ENCODE peak calls at places on chromosome 18, in ten cellular contexts. One of them, this sample, is unnamed.

GRCh38 chr18:47772374-47773248 is 157.8 kb downstream of the SMAD2 start:
- DNase-seq in cardiac muscle cell: peak; percentile 66
- DNase-seq in uterus: no peak
- DNase-seq in CD8-positive, alpha-beta T cell: peak; percentile 40
- DNase-seq in vagina: peak; percentile 92
- DNase-seq in mucosa of descending colon: peak; percentile 83
- DNase-seq in lower lobe of right lung: peak; percentile 84
- DNase-seq in osteoblast: peak; percentile 58
- DNase-seq in K562: peak; percentile 65
- DNase-seq in fibroblast of lung: peak; percentile 30
- DNase-seq in this sample: no peak

GRCh38 chr18:49628993-49629795 is 67.3 kb downstream of the LIPG start:
- DNase-seq in cardiac muscle cell: no peak
- DNase-seq in lower lobe of right lung: peak; percentile 51
- DNase-seq in CD8-positive, alpha-beta T cell: no peak
- DNase-seq in K562: no peak
- DNase-seq in uterus: no peak
- DNase-seq in fibroblast of lung: no peak
- DNase-seq in vagina: peak; percentile 64
- DNase-seq in osteoblast: no peak
- DNase-seq in mucosa of descending colon: peak; percentile 40
- DNase-seq in this sample: no peak

GRCh38 chr18:77053616-77054287 is 78.8 kb downstream of the MBP start:
- DNase-seq in lower lobe of right lung: no peak
- DNase-seq in uterus: no peak
- DNase-seq in K562: no peak
- DNase-seq in vagina: no peak
- DNase-seq in osteoblast: no peak
- DNase-seq in CD8-positive, alpha-beta T cell: no peak
- DNase-seq in cardiac muscle cell: no peak
- DNase-seq in mucosa of descending colon: no peak
- DNase-seq in fibroblast of lung: no peak
- DNase-seq in this sample: no peak

GRCh38 chr18:22643731-22644130 is 226.0 kb upstream of the CTAGE1 start:
- DNase-seq in CD8-positive, alpha-beta T cell: no peak
- DNase-seq in uterus: no peak
- DNase-seq in cardiac muscle cell: no peak
- DNase-seq in osteoblast: peak; percentile 44
- DNase-seq in lower lobe of right lung: no peak
- DNase-seq in vagina: no peak
- DNase-seq in mucosa of descending colon: no peak
- DNase-seq in fibroblast of lung: peak; percentile 79
- DNase-seq in K562: no peak
- DNase-seq in this sample: no peak

GRCh38 chr18:28916436-28916835 is 739.5 kb upstream of the CDH2 start:
- DNase-seq in lower lobe of right lung: no peak
- DNase-seq in vagina: no peak
- DNase-seq in uterus: no peak
- DNase-seq in K562: no peak
- DNase-seq in cardiac muscle cell: no peak
- DNase-seq in mucosa of descending colon: no peak
- DNase-seq in osteoblast: no peak
- DNase-seq in fibroblast of lung: peak; percentile 67
- DNase-seq in CD8-positive, alpha-beta T cell: no peak
- DNase-seq in this sample: no peak

GRCh38 chr18:43606800-43607199 is 329.5 kb upstream of the SYT4 start:
- DNase-seq in lower lobe of right lung: no peak
- DNase-seq in cardiac muscle cell: no peak
- DNase-seq in K562: no peak
- DNase-seq in vagina: no peak
- DNase-seq in mucosa of descending colon: no peak
- DNase-seq in CD8-positive, alpha-beta T cell: no peak
- DNase-seq in osteoblast: peak; percentile 25
- DNase-seq in fibroblast of lung: no peak
- DNase-seq in uterus: no peak
- DNase-seq in this sample: no peak

GRCh38 chr18:26466026-26466425 is 82.3 kb downstream of the KCTD1 start:
- DNase-seq in CD8-positive, alpha-beta T cell: no peak
- DNase-seq in mucosa of descending colon: no peak
- DNase-seq in cardiac muscle cell: no peak
- DNase-seq in osteoblast: no peak
- DNase-seq in uterus: no peak
- DNase-seq in K562: no peak
- DNase-seq in lower lobe of right lung: no peak
- DNase-seq in vagina: no peak
- DNase-seq in fibroblast of lung: no peak
- DNase-seq in this sample: no peak

GRCh38 chr18:49725809-49726514 is 87.4 kb downstream of the ACAA2 start:
- DNase-seq in cardiac muscle cell: peak; percentile 56
- DNase-seq in fibroblast of lung: peak; percentile 100
- DNase-seq in osteoblast: peak; percentile 94
- DNase-seq in mucosa of descending colon: peak; percentile 37
- DNase-seq in K562: peak; percentile 44
- DNase-seq in CD8-positive, alpha-beta T cell: no peak
- DNase-seq in vagina: no peak
- DNase-seq in lower lobe of right lung: no peak
- DNase-seq in uterus: peak; percentile 69
- DNase-seq in this sample: peak; percentile 89

GRCh38 chr18:13375302-13376255 is 157.0 kb downstream of the LDLRAD4 start:
- DNase-seq in K562: peak; percentile 5
- DNase-seq in uterus: peak; percentile 81
- DNase-seq in cardiac muscle cell: no peak
- DNase-seq in CD8-positive, alpha-beta T cell: peak; percentile 78
- DNase-seq in fibroblast of lung: peak; percentile 94
- DNase-seq in osteoblast: peak; percentile 99
- DNase-seq in vagina: no peak
- DNase-seq in mucosa of descending colon: peak; percentile 51
- DNase-seq in lower lobe of right lung: no peak
- DNase-seq in this sample: peak; percentile 57

GRCh38 chr18:7830468-7830867 is 263.4 kb downstream of the PTPRM start:
- DNase-seq in cardiac muscle cell: peak; percentile 39
- DNase-seq in osteoblast: no peak
- DNase-seq in mucosa of descending colon: no peak
- DNase-seq in lower lobe of right lung: no peak
- DNase-seq in fibroblast of lung: no peak
- DNase-seq in K562: peak; percentile 5
- DNase-seq in CD8-positive, alpha-beta T cell: no peak
- DNase-seq in uterus: no peak
- DNase-seq in vagina: no peak
- DNase-seq in this sample: no peak

GRCh38 chr18:50194623-50195532 is at the start of gene MYO5B:
- DNase-seq in osteoblast: peak; percentile 76
- DNase-seq in lower lobe of right lung: peak; percentile 90
- DNase-seq in vagina: no peak
- DNase-seq in mucosa of descending colon: peak; percentile 88
- DNase-seq in uterus: no peak
- DNase-seq in K562: peak; percentile 44
- DNase-seq in CD8-positive, alpha-beta T cell: peak; percentile 43
- DNase-seq in cardiac muscle cell: peak; percentile 82
- DNase-seq in fibroblast of lung: peak; percentile 3
- DNase-seq in this sample: no peak

GRCh38 chr18:55106906-55107305 is 147.6 kb upstream of the CCDC68 start:
- DNase-seq in uterus: no peak
- DNase-seq in lower lobe of right lung: no peak
- DNase-seq in fibroblast of lung: no peak
- DNase-seq in CD8-positive, alpha-beta T cell: no peak
- DNase-seq in osteoblast: no peak
- DNase-seq in mucosa of descending colon: no peak
- DNase-seq in vagina: no peak
- DNase-seq in cardiac muscle cell: no peak
- DNase-seq in K562: no peak
- DNase-seq in this sample: no peak

GRCh38 chr18:3679254-3679653 is 229.3 kb downstream of the TGIF1 start:
- DNase-seq in cardiac muscle cell: no peak
- DNase-seq in CD8-positive, alpha-beta T cell: no peak
- DNase-seq in lower lobe of right lung: no peak
- DNase-seq in fibroblast of lung: no peak
- DNase-seq in vagina: no peak
- DNase-seq in K562: no peak
- DNase-seq in uterus: no peak
- DNase-seq in mucosa of descending colon: no peak
- DNase-seq in osteoblast: no peak
- DNase-seq in this sample: no peak

GRCh38 chr18:457533-457932 is 43.0 kb downstream of the COLEC12 start:
- DNase-seq in CD8-positive, alpha-beta T cell: no peak
- DNase-seq in uterus: no peak
- DNase-seq in osteoblast: no peak
- DNase-seq in K562: no peak
- DNase-seq in fibroblast of lung: no peak
- DNase-seq in lower lobe of right lung: no peak
- DNase-seq in vagina: no peak
- DNase-seq in cardiac muscle cell: no peak
- DNase-seq in mucosa of descending colon: no peak
- DNase-seq in this sample: no peak
- H3K4me3 ChIP-seq in CD8-positive, alpha-beta T cell: no peak overlapping the region
- H3K4me3 ChIP-seq in uterus: no peak overlapping the region
- H3K4me3 ChIP-seq in osteoblast: peak overlapping the region; percentile 57
- H3K4me3 ChIP-seq in K562: no peak overlapping the region
- H3K4me3 ChIP-seq in fibroblast of lung: no peak overlapping the region
- H3K4me3 ChIP-seq in lower lobe of right lung: no peak overlapping the region
- H3K4me3 ChIP-seq in vagina: no peak overlapping the region
- H3K4me3 ChIP-seq in cardiac muscle cell: no peak overlapping the region
- H3K4me3 ChIP-seq in mucosa of descending colon: no peak overlapping the region
- H3K4me3 ChIP-seq in this sample: no peak overlapping the region

GRCh38 chr18:62300359-62300963 is 24.6 kb upstream of the TNFRSF11A start:
- DNase-seq in mucosa of descending colon: no peak
- DNase-seq in CD8-positive, alpha-beta T cell: no peak
- DNase-seq in vagina: no peak
- DNase-seq in osteoblast: no peak
- DNase-seq in fibroblast of lung: no peak
- DNase-seq in cardiac muscle cell: no peak
- DNase-seq in uterus: no peak
- DNase-seq in lower lobe of right lung: no peak
- DNase-seq in K562: no peak
- DNase-seq in this sample: no peak
- H3K36me3 ChIP-seq in mucosa of descending colon: no peaks in the 10 kb centered on the region
- H3K36me3 ChIP-seq in CD8-positive, alpha-beta T cell: peaks cover 26% of the 10 kb centered on the region
- H3K36me3 ChIP-seq in vagina: peaks cover 39% of the 10 kb centered on the region
- H3K36me3 ChIP-seq in osteoblast: peaks cover 21% of the 10 kb centered on the region
- H3K36me3 ChIP-seq in fibroblast of lung: peaks cover 4% of the 10 kb centered on the region
- H3K36me3 ChIP-seq in cardiac muscle cell: peaks cover 14% of the 10 kb centered on the region
- H3K36me3 ChIP-seq in uterus: no peaks in the 10 kb centered on the region
- H3K36me3 ChIP-seq in lower lobe of right lung: peaks cover 63% of the 10 kb centered on the region
- H3K36me3 ChIP-seq in K562: peaks cover 21% of the 10 kb centered on the region
- H3K36me3 ChIP-seq in this sample: peaks cover 2% of the 10 kb centered on the region

GRCh38 chr18:79853303-79853992 is 55.7 kb downstream of the KCNG2 start:
- DNase-seq in fibroblast of lung: no peak
- DNase-seq in K562: no peak
- DNase-seq in CD8-positive, alpha-beta T cell: no peak
- DNase-seq in lower lobe of right lung: no peak
- DNase-seq in mucosa of descending colon: no peak
- DNase-seq in cardiac muscle cell: no peak
- DNase-seq in osteoblast: peak; percentile 63
- DNase-seq in vagina: peak; percentile 88
- DNase-seq in uterus: no peak
- DNase-seq in this sample: no peak

GRCh38 chr18:79855147-79855910 is 57.6 kb downstream of the KCNG2 start:
- DNase-seq in K562: no peak
- DNase-seq in mucosa of descending colon: no peak
- DNase-seq in uterus: no peak
- DNase-seq in vagina: no peak
- DNase-seq in cardiac muscle cell: no peak
- DNase-seq in osteoblast: peak; percentile 90
- DNase-seq in lower lobe of right lung: no peak
- DNase-seq in CD8-positive, alpha-beta T cell: no peak
- DNase-seq in fibroblast of lung: no peak
- DNase-seq in this sample: no peak

GRCh38 chr18:79852561-79853302 is 55.0 kb downstream of the KCNG2 start:
- DNase-seq in mucosa of descending colon: no peak
- DNase-seq in CD8-positive, alpha-beta T cell: no peak
- DNase-seq in vagina: no peak
- DNase-seq in K562: no peak
- DNase-seq in fibroblast of lung: no peak
- DNase-seq in lower lobe of right lung: no peak
- DNase-seq in cardiac muscle cell: no peak
- DNase-seq in osteoblast: peak; percentile 81
- DNase-seq in uterus: no peak
- DNase-seq in this sample: no peak

GRCh38 chr18:79851981-79852380 is 54.2 kb downstream of the KCNG2 start:
- DNase-seq in mucosa of descending colon: no peak
- DNase-seq in fibroblast of lung: no peak
- DNase-seq in cardiac muscle cell: no peak
- DNase-seq in K562: no peak
- DNase-seq in osteoblast: peak; percentile 50
- DNase-seq in lower lobe of right lung: no peak
- DNase-seq in uterus: no peak
- DNase-seq in vagina: no peak
- DNase-seq in CD8-positive, alpha-beta T cell: no peak
- DNase-seq in this sample: no peak

DNA sequence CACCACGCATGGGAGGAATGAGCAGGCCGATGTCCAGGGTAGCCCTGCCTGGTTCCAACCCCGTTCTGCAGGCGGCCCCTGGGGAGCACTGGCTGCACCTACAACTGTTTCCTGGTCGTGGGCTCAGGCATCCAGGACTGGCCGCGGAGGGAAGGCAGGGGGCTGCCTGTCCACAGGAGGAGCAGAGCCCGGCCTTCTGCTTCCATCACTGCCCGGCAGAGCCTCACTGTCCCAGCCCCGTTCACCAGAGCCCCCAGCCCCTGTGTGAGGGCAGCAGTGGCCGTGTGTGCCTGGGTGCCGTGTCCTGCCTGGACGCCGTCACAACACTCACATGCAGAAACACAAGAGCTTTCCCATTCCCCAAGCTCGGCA is 56.2 kb downstream of the KCNG2 start:
- DNase-seq in osteoblast: peak; percentile 41
- DNase-seq in uterus: no peak
- DNase-seq in lower lobe of right lung: no peak
- DNase-seq in mucosa of descending colon: no peak
- DNase-seq in cardiac muscle cell: no peak
- DNase-seq in K562: no peak
- DNase-seq in fibroblast of lung: no peak
- DNase-seq in CD8-positive, alpha-beta T cell: no peak
- DNase-seq in vagina: peak; percentile 95
- DNase-seq in this sample: no peak
- TF ChIP-seq CTCF in osteoblast: no peak
- TF ChIP-seq CTCF in uterus: no peak
- TF ChIP-seq CTCF in lower lobe of right lung: no peak
- TF ChIP-seq CTCF in mucosa of descending colon: no peak
- TF ChIP-seq CTCF in cardiac muscle cell: no peak
- TF ChIP-seq CTCF in K562: no peak
- TF ChIP-seq CTCF in fibroblast of lung: no peak
- TF ChIP-seq CTCF in CD8-positive, alpha-beta T cell: no peak
- TF ChIP-seq CTCF in vagina: no peak
- TF ChIP-seq CTCF in this sample: no peak

DNA sequence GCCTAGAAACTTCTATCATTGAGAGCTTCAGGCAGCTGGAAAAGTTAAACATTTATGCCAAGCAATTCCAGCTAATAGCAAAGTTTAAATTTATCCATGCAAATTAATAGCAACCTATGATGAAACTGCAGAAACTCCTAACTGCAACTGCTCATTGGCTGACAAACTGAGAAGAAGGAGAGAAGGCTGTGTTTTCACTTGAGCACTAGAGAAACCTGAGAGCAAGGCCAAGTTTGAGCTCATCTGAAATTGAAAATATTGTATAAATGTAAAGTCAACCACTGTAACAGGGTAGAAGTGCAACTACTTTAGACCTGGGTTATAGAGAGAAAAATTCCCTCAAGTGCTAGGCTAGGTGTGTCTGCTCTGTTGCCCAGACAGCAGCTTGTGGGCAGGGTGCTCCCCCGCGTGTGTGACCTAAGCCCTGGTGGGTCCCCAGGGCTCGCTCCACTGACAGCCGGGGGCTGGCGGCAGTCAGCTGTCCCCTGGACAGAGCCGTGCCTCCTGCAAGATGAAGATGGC is 50.2 kb downstream of the CABYR start:
- DNase-seq in mucosa of descending colon: no peak
- DNase-seq in vagina: no peak
- DNase-seq in osteoblast: peak; percentile 69
- DNase-seq in lower lobe of right lung: no peak
- DNase-seq in K562: no peak
- DNase-seq in fibroblast of lung: peak; percentile 20
- DNase-seq in uterus: no peak
- DNase-seq in CD8-positive, alpha-beta T cell: no peak
- DNase-seq in cardiac muscle cell: no peak
- DNase-seq in this sample: no peak
- H3K4me3 ChIP-seq in mucosa of descending colon: no peak overlapping the region
- H3K4me3 ChIP-seq in vagina: no peak overlapping the region
- H3K4me3 ChIP-seq in osteoblast: no peak overlapping the region
- H3K4me3 ChIP-seq in lower lobe of right lung: no peak overlapping the region
- H3K4me3 ChIP-seq in K562: no peak overlapping the region
- H3K4me3 ChIP-seq in fibroblast of lung: no peak overlapping the region
- H3K4me3 ChIP-seq in uterus: no peak overlapping the region
- H3K4me3 ChIP-seq in CD8-positive, alpha-beta T cell: no peak overlapping the region
- H3K4me3 ChIP-seq in cardiac muscle cell: no peak overlapping the region
- H3K4me3 ChIP-seq in this sample: no peak overlapping the region

This sample was measured in BJ.